ENCODE peak calls at places on chromosomes 13 and 19, in five cellular contexts. U is adrenal gland, J is trophoblast cell, R is transverse colon, D is caudate nucleus. K is an unnamed sample.

GRCh38 chr19:38528213-38528755 is 89.5 kb downstream of the MAP4K1 start:
- DNase-seq in U (no peak), J (no peak), R (no peak), D (no peak), K (no peak)

GRCh38 chr13:100673376-100673830 is 1.2 kb downstream of the TMTC4 start:
- DNase-seq in U (no peak), J (no peak), R (no peak), D (no peak), K (peak; percentile 5)

GRCh38 chr19:1746401-1747284 is 6.7 kb upstream of the ONECUT3 start:
- DNase-seq in U (no peak), J (no peak), R (no peak), D (no peak), K (no peak)

GRCh38 chr19:8393871-8394250 is 3.7 kb downstream of the RAB11B start:
- DNase-seq in U (no peak), J (no peak), R (no peak), D (peak; percentile 71), K (no peak)

GRCh38 chr19:44345969-44346368 is 10.5 kb downstream of the ZNF112 start:
- DNase-seq in U (no peak), J (no peak), R (no peak), D (no peak), K (no peak)

GRCh38 chr19:42284641-42285341 is 15.7 kb downstream of the CIC start:
- DNase-seq in U (no peak), J (no peak), R (no peak), D (no peak), K (peak; percentile 21)

GRCh38 chr13:93496985-93497673 is 270.5 kb downstream of the GPC6 start:
- DNase-seq in U (no peak), J (no peak), R (no peak), D (no peak), K (peak; percentile 48)

GRCh38 chr19:4388171-4389063 is 11.9 kb downstream of the SH3GL1 start:
- DNase-seq in U (peak; percentile 83), J (peak; percentile 73), R (no peak), D (no peak), K (no peak)

GRCh38 chr13:51746802-51747201 is 57.2 kb downstream of the DHRS12 start:
- DNase-seq in U (no peak), J (no peak), R (no peak), D (no peak), K (no peak)

GRCh38 chr19:33290956-33291622 is 11.2 kb downstream of the CEBPA start:
- DNase-seq in U (no peak), J (peak; percentile 95), R (peak; percentile 81), D (no peak), K (no peak)

GRCh38 chr13:109756778-109757177 is 29.6 kb downstream of the IRS2 start:
- DNase-seq in U (no peak), J (no peak), R (no peak), D (no peak), K (no peak)

GRCh38 chr19:55549500-55550320 is 4.4 kb upstream of the SBK3 start:
- DNase-seq in U (no peak), J (peak; percentile 22), R (peak; percentile 19), D (no peak), K (peak; percentile 57)

GRCh38 chr19:5818594-5818993 is 13.7 kb downstream of the NRTN start:
- DNase-seq in U (no peak), J (no peak), R (no peak), D (no peak), K (no peak)

GRCh38 chr13:94369862-94370491 is 109.5 kb downstream of the DCT start:
- DNase-seq in U (peak; percentile 16), J (no peak), R (peak; percentile 7), D (no peak), K (peak; percentile 7)

GRCh38 chr19:57099199-57099661 is 20.6 kb upstream of the USP29 start:
- DNase-seq in U (peak; percentile 67), J (peak; percentile 88), R (peak; percentile 46), D (peak; percentile 31), K (peak; percentile 85)

GRCh38 chr13:35768551-35768950 is 292.1 kb upstream of the MAB21L1 start:
- DNase-seq in U (no peak), J (peak; percentile 47), R (no peak), D (no peak), K (peak; percentile 97)

GRCh38 chr13:23731709-23732108 is 157.5 kb downstream of the MIPEP start:
- DNase-seq in U (no peak), J (no peak), R (no peak), D (no peak), K (no peak)

GRCh38 chr13:113785051-113786010 is 26.3 kb downstream of the TMEM255B start:
- DNase-seq in U (no peak), J (no peak), R (no peak), D (no peak), K (no peak)

GRCh38 chr13:108915095-108915633 is 285.8 kb downstream of the MYO16 start:
- DNase-seq in U (peak; percentile 48), J (no peak), R (no peak), D (no peak), K (peak; percentile 9)

GRCh38 chr13:40652588-40652940 is 13.9 kb downstream of the FOXO1 start:
- DNase-seq in U (no peak), J (no peak), R (no peak), D (no peak), K (no peak)

GRCh38 chr19:45972081-45972943 is 1.4 kb downstream of the NOVA2 start:
- DNase-seq in U (no peak), J (no peak), R (no peak), D (no peak), K (no peak)

GRCh38 chr19:14149509-14149994 is 13.2 kb upstream of the ASF1B start:
- DNase-seq in U (peak; percentile 56), J (no peak), R (peak; percentile 70), D (peak; percentile 31), K (no peak)

DNA sequence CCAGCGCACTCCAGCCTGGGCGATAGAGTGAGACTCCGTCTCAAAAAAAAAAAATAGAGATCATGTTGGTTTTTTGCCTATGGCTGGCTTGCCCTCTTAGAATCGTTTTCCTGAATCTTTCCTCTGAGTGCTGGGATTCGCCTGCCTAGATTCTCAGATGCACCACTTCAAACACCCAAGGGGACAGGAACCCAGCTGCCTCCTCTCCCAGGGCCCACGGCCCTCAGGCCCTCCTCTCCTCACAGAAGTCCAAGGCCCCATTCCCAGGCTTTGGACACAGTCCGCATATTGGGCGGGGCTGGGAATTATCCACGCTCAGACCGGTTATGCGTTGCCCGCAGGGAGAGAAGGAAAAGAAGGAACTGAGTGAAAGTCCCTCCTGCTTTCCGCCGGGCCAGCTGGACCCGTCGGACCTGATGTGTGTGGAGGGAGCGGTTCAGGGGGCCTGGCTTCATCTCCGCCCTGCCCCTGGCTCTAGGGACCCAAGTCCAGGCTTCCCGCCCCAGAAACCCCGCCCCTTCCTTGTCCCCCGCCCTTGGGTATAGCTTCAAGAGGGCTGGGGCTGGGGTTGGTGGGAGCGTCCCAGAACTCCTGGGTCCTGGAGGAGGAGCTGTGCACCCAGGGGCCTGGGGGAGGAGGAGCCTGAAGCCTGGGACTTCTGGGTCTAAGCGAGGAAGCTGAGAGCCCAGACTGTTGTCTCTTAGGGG is 5.8 kb downstream of the PPFIA3 start:
- DNase-seq in U (no peak), J (peak; percentile 68), R (peak; percentile 86), D (no peak), K (peak; percentile 93)
- H3K27ac ChIP-seq in U (no peak overlapping the region), J (peak overlapping the region; percentile 55), R (peak overlapping the region; percentile 76), D (no peak overlapping the region), K (peak overlapping the region; percentile 80)

DNA sequence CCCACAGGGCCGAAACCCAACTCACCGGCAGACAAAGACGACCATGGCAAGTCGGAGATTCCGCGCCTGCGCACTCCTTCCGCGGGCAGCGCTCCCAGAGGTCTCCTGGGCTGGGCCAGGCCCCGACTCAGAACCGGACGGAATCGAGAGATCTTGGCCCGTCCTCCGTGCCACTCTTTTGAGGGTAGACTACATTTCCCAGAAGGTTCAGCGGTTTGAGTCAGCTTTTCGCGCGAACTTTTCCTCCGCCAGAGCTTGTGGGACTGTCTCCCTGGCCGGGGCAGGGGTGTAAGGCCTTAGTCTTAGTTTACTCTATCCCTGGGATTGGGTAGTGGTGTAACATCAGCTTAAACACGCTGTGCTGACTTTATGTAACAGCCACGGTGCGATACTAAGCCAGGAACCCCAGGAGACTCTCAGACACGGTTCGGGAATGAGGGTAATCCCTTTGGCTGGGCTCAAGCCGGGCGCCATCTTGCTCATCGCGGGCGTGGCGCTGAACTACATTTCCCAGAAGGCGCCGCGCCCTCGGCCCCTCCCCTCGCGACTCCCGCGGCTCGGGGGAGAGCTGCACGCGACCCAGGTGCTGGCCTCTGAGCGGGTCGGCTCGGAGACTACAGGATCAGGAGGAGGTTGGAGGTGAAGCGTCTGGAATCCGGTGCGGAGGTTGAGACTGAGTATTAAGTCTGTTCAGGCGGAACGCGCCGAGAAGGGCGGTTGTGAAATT is at the start of gene ZNF260:
- DNase-seq in U (peak; percentile 98), J (peak; percentile 98), R (peak; percentile 97), D (peak; percentile 91), K (peak; percentile 94)
- H3K27ac ChIP-seq in U (peak within 1 kb of the TSS; percentile 89), J (peak within 1 kb of the TSS; percentile 70), R (peak within 1 kb of the TSS; percentile 89), D (peak within 1 kb of the TSS; percentile 96), K (peak within 1 kb of the TSS; percentile 96)

GRCh38 chr19:11131471-11131870 is 24.1 kb downstream of the SPC24 start:
- DNase-seq in U (no peak), J (no peak), R (no peak), D (no peak), K (no peak)
- H3K27ac ChIP-seq in U (peak overlapping the region; percentile 29), J (no peak overlapping the region), R (peak overlapping the region; percentile 45), D (no peak overlapping the region), K (no peak overlapping the region)

GRCh38 chr13:29464105-29464679 is 131.3 kb downstream of the SLC7A1 start:
- DNase-seq in U (no peak), J (no peak), R (no peak), D (no peak), K (no peak)
- H3K27ac ChIP-seq in U (no peak overlapping the region), J (no peak overlapping the region), R (no peak overlapping the region), D (no peak overlapping the region), K (no peak overlapping the region)

K was measured in SJCRH30.